ENCODE peak calls at places on chromosome 18, in seven cellular contexts. Q, B, F, U, P, V and X are unnamed samples.

GRCh38 chr18:13984080-13984479 is 68.7 kb upstream of the MC2R start:
- DNase-seq in Q (no peak), B (no peak), F (no peak), U (no peak), P (no peak), V (no peak), X (no peak)

GRCh38 chr18:8536226-8536625 is 73.0 kb upstream of the RAB12 start:
- DNase-seq in Q (no peak), B (no peak), F (no peak), U (no peak), P (no peak), V (peak), X (no peak)

GRCh38 chr18:52045946-52046345 is 294.1 kb upstream of the DCC start:
- DNase-seq in Q (no peak), B (no peak), F (no peak), U (no peak), P (no peak), V (no peak), X (no peak)

GRCh38 chr18:14075196-14075595 is 57.0 kb downstream of the ZNF519 start:
- DNase-seq in Q (no peak), B (no peak), F (no peak), U (no peak), P (no peak), V (no peak), X (no peak)

GRCh38 chr18:1018211-1018651 is 113.6 kb downstream of the ADCYAP1 start:
- DNase-seq in Q (no peak), B (peak), F (no peak), U (no peak), P (no peak), V (peak), X (no peak)

GRCh38 chr18:5150888-5151287 is 46.2 kb downstream of the AKAIN1 start:
- DNase-seq in Q (no peak), B (no peak), F (no peak), U (no peak), P (no peak), V (no peak), X (no peak)

GRCh38 chr18:26621161-26622026 is 73.0 kb upstream of the KCTD1 start:
- DNase-seq in Q (no peak), B (no peak), F (peak), U (no peak), P (peak), V (peak), X (peak)

GRCh38 chr18:21218862-21219261 is 23.2 kb upstream of the GREB1L start:
- DNase-seq in Q (no peak), B (no peak), F (no peak), U (no peak), P (no peak), V (no peak), X (no peak)

GRCh38 chr18:55650363-55650870 is 62.4 kb upstream of the TCF4 start:
- DNase-seq in Q (no peak), B (no peak), F (no peak), U (no peak), P (no peak), V (peak), X (no peak)

GRCh38 chr18:70243545-70243944 is 38.1 kb upstream of the RTTN start:
- DNase-seq in Q (no peak), B (no peak), F (no peak), U (no peak), P (no peak), V (no peak), X (no peak)

GRCh38 chr18:12393998-12394397 is 13.7 kb upstream of the PRELID3A start:
- DNase-seq in Q (no peak), B (no peak), F (no peak), U (no peak), P (no peak), V (no peak), X (no peak)

GRCh38 chr18:50611529-50611941 is 51.6 kb downstream of the MAPK4 start:
- DNase-seq in Q (no peak), B (no peak), F (no peak), U (no peak), P (no peak), V (no peak), X (no peak)

GRCh38 chr18:74899554-74899953 is 301.9 kb downstream of the ZNF407 start:
- DNase-seq in Q (no peak), B (no peak), F (no peak), U (peak), P (no peak), V (no peak), X (no peak)

GRCh38 chr18:79924814-79925655 is 26.4 kb downstream of the SLC66A2 start:
- DNase-seq in Q (peak), B (no peak), F (no peak), U (no peak), P (no peak), V (no peak), X (no peak)

GRCh38 chr18:23881778-23882177 is 132.8 kb upstream of the TTC39C start:
- DNase-seq in Q (no peak), B (no peak), F (no peak), U (peak), P (no peak), V (no peak), X (no peak)

GRCh38 chr18:12281861-12282260 is 26.2 kb upstream of the TUBB6 start:
- DNase-seq in Q (no peak), B (no peak), F (no peak), U (no peak), P (no peak), V (peak), X (no peak)

GRCh38 chr18:49023938-49024341 is 73.2 kb upstream of the SMAD7 start:
- DNase-seq in Q (peak), B (no peak), F (no peak), U (no peak), P (no peak), V (no peak), X (no peak)

GRCh38 chr18:59303656-59304055 is 14.8 kb downstream of the CPLX4 start:
- DNase-seq in Q (no peak), B (no peak), F (no peak), U (peak), P (no peak), V (no peak), X (no peak)

GRCh38 chr18:48569139-48569914 is 30.5 kb downstream of the CTIF start:
- DNase-seq in Q (no peak), B (no peak), F (no peak), U (no peak), P (no peak), V (no peak), X (no peak)

GRCh38 chr18:12838178-12838634 is 45.8 kb downstream of the PTPN2 start:
- DNase-seq in Q (no peak), B (peak), F (peak), U (no peak), P (peak), V (peak), X (peak)

GRCh38 chr18:79393626-79394401 is 1.9 kb upstream of the NFATC1 start:
- DNase-seq in Q (peak), B (peak), F (no peak), U (peak), P (no peak), V (peak), X (no peak)

GRCh38 chr18:77344777-77345507 is 95.3 kb downstream of the GALR1 start:
- DNase-seq in Q (no peak), B (no peak), F (no peak), U (no peak), P (no peak), V (no peak), X (no peak)

GRCh38 chr18:34018358-34018757 is 206.4 kb downstream of the NOL4 start:
- DNase-seq in Q (no peak), B (no peak), F (no peak), U (no peak), P (no peak), V (no peak), X (no peak)

GRCh38 chr18:2338601-2339000 is 232.7 kb downstream of the METTL4 start:
- DNase-seq in Q (no peak), B (no peak), F (peak), U (no peak), P (no peak), V (no peak), X (peak)

GRCh38 chr18:63613420-63613819 is 26.3 kb downstream of the SERPINB13 start:
- DNase-seq in Q (no peak), B (no peak), F (no peak), U (no peak), P (no peak), V (no peak), X (no peak)